ENCODE peak calls at places on chromosomes 5 and 9, in eight cellular contexts. H is foreskin fibroblast, O is SK-N-MC, Y is HFF-Myc, D is cardiac fibroblast, K is IMR-90, T is neuronal stem cell, C is tibial nerve. I is an unnamed sample.

GRCh38 chr5:71882826-71883744 is 164.0 kb downstream of the CARTPT start:
- DNase-seq in H (no peak), O (no peak), Y (no peak), D (peak; percentile 51), K (peak; percentile 28), T (no peak), C (no peak), I (no peak)

GRCh38 chr9:109277451-109277850 is 43.4 kb downstream of the EPB41L4B start:
- DNase-seq in H (no peak), O (no peak), Y (no peak), D (no peak), K (no peak), T (no peak), C (no peak), I (no peak)

GRCh38 chr5:68047035-68047434 is 168.5 kb upstream of the PIK3R1 start:
- DNase-seq in H (peak; percentile 83), O (no peak), Y (no peak), D (peak; percentile 88), K (peak; percentile 54), T (no peak), C (no peak), I (peak; percentile 7)

GRCh38 chr9:122394265-122395242 is 23.7 kb downstream of the PTGS1 start:
- DNase-seq in H (peak; percentile 92), O (no peak), Y (peak; percentile 73), D (peak; percentile 83), K (peak; percentile 95), T (no peak), C (peak; percentile 39), I (peak; percentile 78)

GRCh38 chr5:32138839-32139493 is 35.2 kb downstream of the GOLPH3 start:
- DNase-seq in H (no peak), O (peak; percentile 28), Y (no peak), D (peak; percentile 25), K (peak; percentile 45), T (no peak), C (no peak), I (no peak)

GRCh38 chr9:133133680-133134418 is 12.8 kb upstream of the RALGDS start:
- DNase-seq in H (peak; percentile 91), O (no peak), Y (peak; percentile 92), D (peak; percentile 96), K (peak; percentile 96), T (no peak), C (peak; percentile 62), I (peak; percentile 76)

GRCh38 chr9:113566712-113567071 is 103.2 kb downstream of the RGS3 start:
- DNase-seq in H (no peak), O (no peak), Y (no peak), D (no peak), K (no peak), T (no peak), C (no peak), I (no peak)

GRCh38 chr5:155004138-155004744 is 9.3 kb upstream of the KIF4B start:
- DNase-seq in H (no peak), O (no peak), Y (no peak), D (peak; percentile 45), K (no peak), T (no peak), C (no peak), I (no peak)

GRCh38 chr9:76516350-76516749 is 57.4 kb downstream of the GCNT1 start:
- DNase-seq in H (no peak), O (no peak), Y (no peak), D (no peak), K (peak; percentile 10), T (no peak), C (no peak), I (no peak)

GRCh38 chr5:74406844-74407243 is 233.7 kb downstream of the ENC1 start:
- DNase-seq in H (no peak), O (no peak), Y (no peak), D (no peak), K (no peak), T (no peak), C (no peak), I (no peak)

DNA sequence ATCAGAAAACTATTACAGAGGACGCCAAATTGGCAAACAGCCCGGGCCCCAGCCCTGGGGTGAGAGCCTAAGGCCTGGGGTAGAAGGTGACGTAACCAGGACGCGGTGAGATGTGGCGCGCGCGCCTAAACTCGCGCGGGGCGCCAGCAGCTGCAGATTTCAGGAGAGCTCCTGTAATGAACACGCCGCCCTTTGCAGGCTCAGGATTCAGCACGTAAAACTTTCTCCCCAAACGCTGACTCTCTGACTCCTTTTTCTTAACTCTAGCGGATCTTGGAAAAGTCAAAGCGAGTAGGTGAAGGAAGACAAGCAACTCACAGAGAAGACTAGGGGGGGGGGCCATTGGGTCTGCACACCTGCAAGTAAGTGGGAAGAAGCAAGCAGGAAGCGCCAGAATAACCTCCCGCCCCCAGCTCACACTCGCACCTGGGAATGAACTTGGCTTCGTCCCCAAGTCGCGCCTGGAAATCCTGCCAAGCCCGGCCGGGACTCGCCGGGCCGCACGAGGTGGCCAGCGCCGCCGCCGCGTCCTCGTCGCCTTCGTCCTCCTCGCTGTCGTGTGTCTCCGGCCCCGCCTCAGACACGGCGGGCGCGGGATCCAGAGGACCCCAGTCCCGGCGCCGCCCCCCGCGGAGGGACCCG is 810 bp downstream of the RASEF start:
- DNase-seq in H (no peak), O (no peak), Y (no peak), D (peak; percentile 6), K (peak; percentile 18), T (peak; percentile 38), C (no peak), I (no peak)
- H3K4me3 ChIP-seq in H (peak overlapping the region; percentile 45), O (no peak overlapping the region), Y (peak overlapping the region; percentile 49), D (no peak overlapping the region), K (peak overlapping the region; percentile 40), T (peak overlapping the region; percentile 78), C (peak overlapping the region; percentile 42), I (peak overlapping the region; percentile 46)

GRCh38 chr5:171521219-171521633 is 101.8 kb downstream of the FGF18 start:
- DNase-seq in H (peak; percentile 90), O (no peak), Y (peak; percentile 71), D (peak; percentile 94), K (peak; percentile 92), T (no peak), C (no peak), I (peak; percentile 83)

GRCh38 chr5:171518916-171519315 is 99.5 kb downstream of the FGF18 start:
- DNase-seq in H (no peak), O (no peak), Y (no peak), D (no peak), K (no peak), T (no peak), C (no peak), I (no peak)

GRCh38 chr5:171523781-171524180 is 104.3 kb downstream of the FGF18 start:
- DNase-seq in H (no peak), O (no peak), Y (no peak), D (no peak), K (no peak), T (no peak), C (no peak), I (no peak)

GRCh38 chr5:171521679-171522078 is 102.2 kb downstream of the FGF18 start:
- DNase-seq in H (no peak), O (no peak), Y (no peak), D (no peak), K (no peak), T (no peak), C (no peak), I (no peak)

GRCh38 chr5:171520300-171521170 is 101.1 kb downstream of the FGF18 start:
- DNase-seq in H (no peak), O (no peak), Y (no peak), D (peak; percentile 29), K (peak; percentile 18), T (peak; percentile 42), C (no peak), I (no peak)
- H3K4me3 ChIP-seq in H (no peak overlapping the region), O (no peak overlapping the region), Y (no peak overlapping the region), D (no peak overlapping the region), K (no peak overlapping the region), T (no peak overlapping the region), C (no peak overlapping the region), I (no peak overlapping the region)

GRCh38 chr9:131582466-131583341 is 37.4 kb downstream of the PRRT1B start:
- DNase-seq in H (no peak), O (no peak), Y (no peak), D (no peak), K (no peak), T (no peak), C (no peak), I (no peak)

GRCh38 chr9:131579789-131580211 is 34.5 kb downstream of the PRRT1B start:
- DNase-seq in H (no peak), O (no peak), Y (no peak), D (no peak), K (no peak), T (no peak), C (no peak), I (no peak)

GRCh38 chr9:131578778-131579504 is 33.6 kb downstream of the PRRT1B start:
- DNase-seq in H (no peak), O (no peak), Y (no peak), D (no peak), K (no peak), T (no peak), C (no peak), I (no peak)

GRCh38 chr9:131578016-131578415 is 32.7 kb downstream of the PRRT1B start:
- DNase-seq in H (no peak), O (no peak), Y (no peak), D (no peak), K (no peak), T (no peak), C (no peak), I (no peak)

DNA sequence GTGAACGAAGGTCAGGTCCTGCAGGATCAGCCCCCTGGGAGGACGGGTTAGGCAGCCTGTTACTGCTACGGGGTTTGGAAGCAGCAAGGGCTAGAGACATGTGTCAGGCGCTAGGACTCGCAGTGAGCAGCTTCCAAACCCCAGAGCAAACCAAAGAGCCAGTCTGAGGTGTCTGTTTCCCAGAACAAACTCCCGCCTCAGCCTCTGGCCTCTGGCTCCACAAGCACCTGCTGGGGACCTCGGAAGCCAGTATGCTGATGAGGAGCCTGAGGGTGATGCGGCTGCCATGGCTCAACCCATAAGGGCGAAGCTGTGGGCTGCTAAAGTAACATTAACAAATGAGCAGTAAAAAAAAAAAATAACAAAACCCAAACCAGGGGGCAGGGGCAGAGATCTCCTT is 35.0 kb downstream of the PRRT1B start:
- DNase-seq in H (no peak), O (no peak), Y (no peak), D (no peak), K (no peak), T (no peak), C (no peak), I (no peak)
- H3K4me3 ChIP-seq in H (no peak overlapping the region), O (no peak overlapping the region), Y (no peak overlapping the region), D (no peak overlapping the region), K (no peak overlapping the region), T (no peak overlapping the region), C (no peak overlapping the region), I (no peak overlapping the region)

GRCh38 chr5:116574682-116575634 is at the start of gene SEMA6A:
- DNase-seq in H (peak; percentile 87), O (no peak), Y (peak; percentile 37), D (peak; percentile 91), K (peak; percentile 75), T (peak; percentile 97), C (peak; percentile 65), I (peak; percentile 44)

GRCh38 chr5:116573617-116574431 is 799 bp downstream of the SEMA6A start:
- DNase-seq in H (no peak), O (no peak), Y (no peak), D (peak; percentile 32), K (no peak), T (peak; percentile 39), C (no peak), I (no peak)

GRCh38 chr5:116577064-116577788 is 2.6 kb upstream of the SEMA6A start:
- DNase-seq in H (no peak), O (no peak), Y (no peak), D (no peak), K (no peak), T (no peak), C (no peak), I (no peak)

GRCh38 chr5:116575635-116576042 is 1.0 kb upstream of the SEMA6A start:
- DNase-seq in H (no peak), O (no peak), Y (no peak), D (no peak), K (no peak), T (peak; percentile 53), C (no peak), I (no peak)

GRCh38 chr5:116576043-116576713 is 1.6 kb upstream of the SEMA6A start:
- DNase-seq in H (peak; percentile 30), O (no peak), Y (peak; percentile 4), D (peak; percentile 63), K (peak; percentile 19), T (peak; percentile 90), C (no peak), I (no peak)
- H3K4me3 ChIP-seq in H (peak overlapping the region; percentile 41), O (peak overlapping the region; percentile 89), Y (no peak overlapping the region), D (peak overlapping the region; percentile 60), K (no peak overlapping the region), T (peak overlapping the region; percentile 75), C (peak overlapping the region; percentile 69), I (no peak overlapping the region)